ENCODE peak calls at places on chromosomes 5 and 9, in five cellular contexts. One of them, this sample, is unnamed.

GRCh38 chr5:1216918-1217295 is 8.3 kb upstream of the SLC6A18 start:
- DNase-seq in upper lobe of right lung: no peak
- DNase-seq in CD8-positive, alpha-beta T cell: no peak
- DNase-seq in activated naive CD4-positive, alpha-beta T cell: no peak
- DNase-seq in G401: no peak
- DNase-seq in this sample: no peak

GRCh38 chr5:16776611-16777251 is 159.4 kb downstream of the MYO10 start:
- DNase-seq in upper lobe of right lung: no peak
- DNase-seq in CD8-positive, alpha-beta T cell: no peak
- DNase-seq in activated naive CD4-positive, alpha-beta T cell: no peak
- DNase-seq in G401: peak; percentile 51
- DNase-seq in this sample: no peak

GRCh38 chr5:29867155-29867554 is 1326.3 kb upstream of the CDH6 start:
- DNase-seq in upper lobe of right lung: no peak
- DNase-seq in CD8-positive, alpha-beta T cell: no peak
- DNase-seq in activated naive CD4-positive, alpha-beta T cell: no peak
- DNase-seq in G401: no peak
- DNase-seq in this sample: no peak

GRCh38 chr9:89234636-89235035 is 56.0 kb upstream of the SHC3 start:
- DNase-seq in upper lobe of right lung: peak; percentile 80
- DNase-seq in CD8-positive, alpha-beta T cell: no peak
- DNase-seq in activated naive CD4-positive, alpha-beta T cell: no peak
- DNase-seq in G401: no peak
- DNase-seq in this sample: peak; percentile 4

GRCh38 chr9:112719696-112720095 is 1.8 kb upstream of the INIP start:
- DNase-seq in upper lobe of right lung: no peak
- DNase-seq in CD8-positive, alpha-beta T cell: no peak
- DNase-seq in activated naive CD4-positive, alpha-beta T cell: no peak
- DNase-seq in G401: no peak
- DNase-seq in this sample: no peak

GRCh38 chr5:5483880-5484595 is 61.6 kb downstream of the ICE1 start:
- DNase-seq in upper lobe of right lung: no peak
- DNase-seq in CD8-positive, alpha-beta T cell: no peak
- DNase-seq in activated naive CD4-positive, alpha-beta T cell: no peak
- DNase-seq in G401: no peak
- DNase-seq in this sample: peak; percentile 51

GRCh38 chr9:33868430-33869000 is 51.6 kb downstream of the UBE2R2 start:
- DNase-seq in upper lobe of right lung: no peak
- DNase-seq in CD8-positive, alpha-beta T cell: no peak
- DNase-seq in activated naive CD4-positive, alpha-beta T cell: no peak
- DNase-seq in G401: peak; percentile 34
- DNase-seq in this sample: no peak

GRCh38 chr9:76516350-76516749 is 57.4 kb downstream of the GCNT1 start:
- DNase-seq in upper lobe of right lung: no peak
- DNase-seq in CD8-positive, alpha-beta T cell: no peak
- DNase-seq in activated naive CD4-positive, alpha-beta T cell: no peak
- DNase-seq in G401: no peak
- DNase-seq in this sample: peak; percentile 36

GRCh38 chr5:121969660-121970295 is 8.0 kb downstream of the SRFBP1 start:
- DNase-seq in upper lobe of right lung: no peak
- DNase-seq in CD8-positive, alpha-beta T cell: no peak
- DNase-seq in activated naive CD4-positive, alpha-beta T cell: no peak
- DNase-seq in G401: no peak
- DNase-seq in this sample: peak; percentile 22

GRCh38 chr9:20271107-20271506 is 351.2 kb downstream of the MLLT3 start:
- DNase-seq in upper lobe of right lung: no peak
- DNase-seq in CD8-positive, alpha-beta T cell: no peak
- DNase-seq in activated naive CD4-positive, alpha-beta T cell: no peak
- DNase-seq in G401: no peak
- DNase-seq in this sample: no peak

GRCh38 chr9:128712451-128713410 is 10.4 kb downstream of the PKN3 start:
- DNase-seq in upper lobe of right lung: peak; percentile 60
- DNase-seq in CD8-positive, alpha-beta T cell: no peak
- DNase-seq in activated naive CD4-positive, alpha-beta T cell: no peak
- DNase-seq in G401: no peak
- DNase-seq in this sample: no peak

GRCh38 chr9:72315510-72316287 is 49.3 kb downstream of the ZFAND5 start:
- DNase-seq in upper lobe of right lung: peak; percentile 67
- DNase-seq in CD8-positive, alpha-beta T cell: no peak
- DNase-seq in activated naive CD4-positive, alpha-beta T cell: no peak
- DNase-seq in G401: peak; percentile 53
- DNase-seq in this sample: peak; percentile 64

GRCh38 chr9:127667127-127667844 is 39.5 kb upstream of the CFAP157 start:
- DNase-seq in upper lobe of right lung: no peak
- DNase-seq in CD8-positive, alpha-beta T cell: no peak
- DNase-seq in activated naive CD4-positive, alpha-beta T cell: no peak
- DNase-seq in G401: no peak
- DNase-seq in this sample: no peak

GRCh38 chr5:158758666-158759065 is 341.1 kb downstream of the EBF1 start:
- DNase-seq in upper lobe of right lung: no peak
- DNase-seq in CD8-positive, alpha-beta T cell: no peak
- DNase-seq in activated naive CD4-positive, alpha-beta T cell: no peak
- DNase-seq in G401: no peak
- DNase-seq in this sample: peak; percentile 3

GRCh38 chr5:115179959-115180709 is 10.4 kb upstream of the TRIM36 start:
- DNase-seq in upper lobe of right lung: peak; percentile 71
- DNase-seq in CD8-positive, alpha-beta T cell: no peak
- DNase-seq in activated naive CD4-positive, alpha-beta T cell: no peak
- DNase-seq in G401: no peak
- DNase-seq in this sample: peak; percentile 10

GRCh38 chr9:13580760-13581159 is 301.3 kb upstream of the MPDZ start:
- DNase-seq in upper lobe of right lung: no peak
- DNase-seq in CD8-positive, alpha-beta T cell: no peak
- DNase-seq in activated naive CD4-positive, alpha-beta T cell: no peak
- DNase-seq in G401: no peak
- DNase-seq in this sample: no peak

GRCh38 chr5:129003232-129003631 is 37.9 kb downstream of the SLC27A6 start:
- DNase-seq in upper lobe of right lung: no peak
- DNase-seq in CD8-positive, alpha-beta T cell: no peak
- DNase-seq in activated naive CD4-positive, alpha-beta T cell: no peak
- DNase-seq in G401: no peak
- DNase-seq in this sample: peak; percentile 38

GRCh38 chr5:75961814-75962213 is 121.4 kb upstream of the SV2C start:
- DNase-seq in upper lobe of right lung: no peak
- DNase-seq in CD8-positive, alpha-beta T cell: no peak
- DNase-seq in activated naive CD4-positive, alpha-beta T cell: no peak
- DNase-seq in G401: no peak
- DNase-seq in this sample: no peak

GRCh38 chr9:13769006-13769405 is 489.5 kb upstream of the MPDZ start:
- DNase-seq in upper lobe of right lung: no peak
- DNase-seq in CD8-positive, alpha-beta T cell: no peak
- DNase-seq in activated naive CD4-positive, alpha-beta T cell: no peak
- DNase-seq in G401: no peak
- DNase-seq in this sample: no peak

GRCh38 chr9:84970432-84970831 is 300.9 kb downstream of the NTRK2 start:
- DNase-seq in upper lobe of right lung: no peak
- DNase-seq in CD8-positive, alpha-beta T cell: no peak
- DNase-seq in activated naive CD4-positive, alpha-beta T cell: no peak
- DNase-seq in G401: no peak
- DNase-seq in this sample: peak; percentile 88

GRCh38 chr5:1297243-1297642 is 2.4 kb upstream of the TERT start:
- DNase-seq in upper lobe of right lung: peak; percentile 22
- DNase-seq in CD8-positive, alpha-beta T cell: no peak
- DNase-seq in activated naive CD4-positive, alpha-beta T cell: no peak
- DNase-seq in G401: no peak
- DNase-seq in this sample: no peak

GRCh38 chr5:1030801-1031271 is 22.2 kb downstream of the NKD2 start:
- DNase-seq in upper lobe of right lung: no peak
- DNase-seq in CD8-positive, alpha-beta T cell: no peak
- DNase-seq in activated naive CD4-positive, alpha-beta T cell: no peak
- DNase-seq in G401: no peak
- DNase-seq in this sample: no peak

GRCh38 chr5:81579525-81579924 is 171.4 kb downstream of the SSBP2 start:
- DNase-seq in upper lobe of right lung: no peak
- DNase-seq in CD8-positive, alpha-beta T cell: no peak
- DNase-seq in activated naive CD4-positive, alpha-beta T cell: no peak
- DNase-seq in G401: peak; percentile 75
- DNase-seq in this sample: peak; percentile 20

GRCh38 chr9:136100700-136101614 is 5.9 kb upstream of the NACC2 start:
- DNase-seq in upper lobe of right lung: no peak
- DNase-seq in CD8-positive, alpha-beta T cell: no peak
- DNase-seq in activated naive CD4-positive, alpha-beta T cell: no peak
- DNase-seq in G401: no peak
- DNase-seq in this sample: no peak

GRCh38 chr5:176985516-176985915 is 21.1 kb downstream of the UIMC1 start:
- DNase-seq in upper lobe of right lung: no peak
- DNase-seq in CD8-positive, alpha-beta T cell: peak; percentile 45
- DNase-seq in activated naive CD4-positive, alpha-beta T cell: no peak
- DNase-seq in G401: no peak
- DNase-seq in this sample: no peak

GRCh38 chr5:58268263-58268662 is 191.6 kb downstream of the PLK2 start:
- DNase-seq in upper lobe of right lung: no peak
- DNase-seq in CD8-positive, alpha-beta T cell: no peak
- DNase-seq in activated naive CD4-positive, alpha-beta T cell: no peak
- DNase-seq in G401: no peak
- DNase-seq in this sample: no peak

This sample was measured in epithelial cell of esophagus.